ENCODE peak calls at places on chromosomes 6 and 20, in ten cellular contexts. One of them, this sample, is unnamed.
A peak's percentile ranks its signal among the peaks of the same experiment; 100 is the strongest.

GRCh38 chr20:25042531-25043498 is 15.1 kb downstream of the ACSS1 start:
- DNase-seq in ascending aorta: peak; percentile 78
- DNase-seq in MM.1S: no peak
- DNase-seq in CD8-positive, alpha-beta T cell: peak; percentile 33
- DNase-seq in GM23338: no peak
- DNase-seq in heart right ventricle: peak; percentile 70
- DNase-seq in iPS DF 6.9: no peak
- DNase-seq in transverse colon: peak; percentile 45
- DNase-seq in CD8-positive, alpha-beta memory T cell: peak; percentile 70
- DNase-seq in SJSA1: no peak
- DNase-seq in this sample: peak; percentile 92

GRCh38 chr6:39370021-39370420 is 47.5 kb upstream of the KCNK16 start:
- DNase-seq in ascending aorta: no peak
- DNase-seq in MM.1S: no peak
- DNase-seq in CD8-positive, alpha-beta T cell: no peak
- DNase-seq in GM23338: no peak
- DNase-seq in heart right ventricle: no peak
- DNase-seq in iPS DF 6.9: no peak
- DNase-seq in transverse colon: no peak
- DNase-seq in CD8-positive, alpha-beta memory T cell: no peak
- DNase-seq in SJSA1: no peak
- DNase-seq in this sample: no peak

GRCh38 chr20:2914160-2914559 is 40.9 kb downstream of the PTPRA start:
- DNase-seq in ascending aorta: no peak
- DNase-seq in MM.1S: no peak
- DNase-seq in CD8-positive, alpha-beta T cell: no peak
- DNase-seq in GM23338: no peak
- DNase-seq in heart right ventricle: no peak
- DNase-seq in iPS DF 6.9: no peak
- DNase-seq in transverse colon: no peak
- DNase-seq in CD8-positive, alpha-beta memory T cell: no peak
- DNase-seq in SJSA1: no peak
- DNase-seq in this sample: no peak

GRCh38 chr6:126661646-126662045 is 321.7 kb downstream of the CENPW start:
- DNase-seq in ascending aorta: no peak
- DNase-seq in MM.1S: no peak
- DNase-seq in CD8-positive, alpha-beta T cell: no peak
- DNase-seq in GM23338: no peak
- DNase-seq in heart right ventricle: no peak
- DNase-seq in iPS DF 6.9: no peak
- DNase-seq in transverse colon: no peak
- DNase-seq in CD8-positive, alpha-beta memory T cell: no peak
- DNase-seq in SJSA1: no peak
- DNase-seq in this sample: no peak

GRCh38 chr20:63310265-63310971 is 17.4 kb downstream of the COL20A1 start:
- DNase-seq in ascending aorta: no peak
- DNase-seq in MM.1S: no peak
- DNase-seq in CD8-positive, alpha-beta T cell: no peak
- DNase-seq in GM23338: no peak
- DNase-seq in heart right ventricle: no peak
- DNase-seq in iPS DF 6.9: no peak
- DNase-seq in transverse colon: no peak
- DNase-seq in CD8-positive, alpha-beta memory T cell: no peak
- DNase-seq in SJSA1: no peak
- DNase-seq in this sample: no peak

GRCh38 chr20:9617940-9618339 is 103.5 kb downstream of the LAMP5 start:
- DNase-seq in ascending aorta: no peak
- DNase-seq in MM.1S: peak; percentile 77
- DNase-seq in CD8-positive, alpha-beta T cell: no peak
- DNase-seq in GM23338: peak; percentile 70
- DNase-seq in heart right ventricle: no peak
- DNase-seq in iPS DF 6.9: no peak
- DNase-seq in transverse colon: no peak
- DNase-seq in CD8-positive, alpha-beta memory T cell: no peak
- DNase-seq in SJSA1: no peak
- DNase-seq in this sample: no peak

GRCh38 chr6:146028250-146028789 is 542 bp upstream of the GRM1 start:
- DNase-seq in ascending aorta: no peak
- DNase-seq in MM.1S: peak; percentile 20
- DNase-seq in CD8-positive, alpha-beta T cell: peak; percentile 5
- DNase-seq in GM23338: peak; percentile 82
- DNase-seq in heart right ventricle: peak; percentile 70
- DNase-seq in iPS DF 6.9: no peak
- DNase-seq in transverse colon: peak; percentile 32
- DNase-seq in CD8-positive, alpha-beta memory T cell: peak; percentile 15
- DNase-seq in SJSA1: peak; percentile 55
- DNase-seq in this sample: peak; percentile 8

GRCh38 chr6:33147807-33148666 is 44.2 kb downstream of the COL11A2 start:
- DNase-seq in ascending aorta: no peak
- DNase-seq in MM.1S: no peak
- DNase-seq in CD8-positive, alpha-beta T cell: no peak
- DNase-seq in GM23338: peak; percentile 77
- DNase-seq in heart right ventricle: no peak
- DNase-seq in iPS DF 6.9: no peak
- DNase-seq in transverse colon: no peak
- DNase-seq in CD8-positive, alpha-beta memory T cell: peak; percentile 12
- DNase-seq in SJSA1: no peak
- DNase-seq in this sample: no peak

GRCh38 chr20:17525650-17526049 is 5.5 kb downstream of the BFSP1 start:
- DNase-seq in ascending aorta: no peak
- DNase-seq in MM.1S: peak; percentile 47
- DNase-seq in CD8-positive, alpha-beta T cell: no peak
- DNase-seq in GM23338: peak; percentile 79
- DNase-seq in heart right ventricle: no peak
- DNase-seq in iPS DF 6.9: no peak
- DNase-seq in transverse colon: no peak
- DNase-seq in CD8-positive, alpha-beta memory T cell: no peak
- DNase-seq in SJSA1: no peak
- DNase-seq in this sample: no peak

GRCh38 chr6:168194732-168195565 is 115.9 kb upstream of the FRMD1 start:
- DNase-seq in ascending aorta: peak; percentile 38
- DNase-seq in MM.1S: no peak
- DNase-seq in CD8-positive, alpha-beta T cell: no peak
- DNase-seq in GM23338: no peak
- DNase-seq in heart right ventricle: no peak
- DNase-seq in iPS DF 6.9: no peak
- DNase-seq in transverse colon: no peak
- DNase-seq in CD8-positive, alpha-beta memory T cell: no peak
- DNase-seq in SJSA1: peak; percentile 38
- DNase-seq in this sample: no peak

GRCh38 chr20:46348972-46349741 is 40.9 kb upstream of the CDH22 start:
- DNase-seq in ascending aorta: peak; percentile 72
- DNase-seq in MM.1S: no peak
- DNase-seq in CD8-positive, alpha-beta T cell: peak; percentile 25
- DNase-seq in GM23338: peak; percentile 87
- DNase-seq in heart right ventricle: peak; percentile 64
- DNase-seq in iPS DF 6.9: peak; percentile 58
- DNase-seq in transverse colon: peak; percentile 43
- DNase-seq in CD8-positive, alpha-beta memory T cell: peak; percentile 37
- DNase-seq in SJSA1: no peak
- DNase-seq in this sample: peak; percentile 58
- H3K4me1 ChIP-seq in ascending aorta: no peaks in the 10 kb centered on the region
- H3K4me1 ChIP-seq in MM.1S: peaks cover 11% of the 10 kb centered on the region
- H3K4me1 ChIP-seq in CD8-positive, alpha-beta T cell: no peaks in the 10 kb centered on the region
- H3K4me1 ChIP-seq in GM23338: peaks cover 17% of the 10 kb centered on the region
- H3K4me1 ChIP-seq in heart right ventricle: no peaks in the 10 kb centered on the region
- H3K4me1 ChIP-seq in iPS DF 6.9: peaks cover 9% of the 10 kb centered on the region
- H3K4me1 ChIP-seq in transverse colon: no peaks in the 10 kb centered on the region
- H3K4me1 ChIP-seq in CD8-positive, alpha-beta memory T cell: peaks cover under 1% of the 10 kb centered on the region
- H3K4me1 ChIP-seq in SJSA1: peaks cover 16% of the 10 kb centered on the region
- H3K4me1 ChIP-seq in this sample: no peaks in the 10 kb centered on the region

GRCh38 chr6:15491986-15492269 is 170.9 kb downstream of the DTNBP1 start:
- DNase-seq in ascending aorta: no peak
- DNase-seq in MM.1S: no peak
- DNase-seq in CD8-positive, alpha-beta T cell: no peak
- DNase-seq in GM23338: no peak
- DNase-seq in heart right ventricle: no peak
- DNase-seq in iPS DF 6.9: no peak
- DNase-seq in transverse colon: no peak
- DNase-seq in CD8-positive, alpha-beta memory T cell: no peak
- DNase-seq in SJSA1: no peak
- DNase-seq in this sample: no peak
- H3K36me3 ChIP-seq in ascending aorta: peaks cover 25% of the 10 kb centered on the region
- H3K36me3 ChIP-seq in MM.1S: no peaks in the 10 kb centered on the region
- H3K36me3 ChIP-seq in CD8-positive, alpha-beta T cell: peaks cover 10% of the 10 kb centered on the region
- H3K36me3 ChIP-seq in GM23338: peaks cover 39% of the 10 kb centered on the region
- H3K36me3 ChIP-seq in heart right ventricle: peaks cover 4% of the 10 kb centered on the region
- H3K36me3 ChIP-seq in iPS DF 6.9: peaks cover 39% of the 10 kb centered on the region
- H3K36me3 ChIP-seq in transverse colon: peaks cover 18% of the 10 kb centered on the region
- H3K36me3 ChIP-seq in CD8-positive, alpha-beta memory T cell: peaks cover 25% of the 10 kb centered on the region
- H3K36me3 ChIP-seq in SJSA1: peaks cover 9% of the 10 kb centered on the region
- H3K36me3 ChIP-seq in this sample: peaks cover 59% of the 10 kb centered on the region

GRCh38 chr6:83071023-83071422 is 3.6 kb downstream of the DOP1A start:
- DNase-seq in ascending aorta: no peak
- DNase-seq in MM.1S: peak; percentile 63
- DNase-seq in CD8-positive, alpha-beta T cell: no peak
- DNase-seq in GM23338: peak; percentile 17
- DNase-seq in heart right ventricle: no peak
- DNase-seq in iPS DF 6.9: no peak
- DNase-seq in transverse colon: no peak
- DNase-seq in CD8-positive, alpha-beta memory T cell: no peak
- DNase-seq in SJSA1: no peak
- DNase-seq in this sample: no peak

GRCh38 chr6:83068628-83069027 is 1.2 kb downstream of the DOP1A start:
- DNase-seq in ascending aorta: no peak
- DNase-seq in MM.1S: no peak
- DNase-seq in CD8-positive, alpha-beta T cell: no peak
- DNase-seq in GM23338: no peak
- DNase-seq in heart right ventricle: no peak
- DNase-seq in iPS DF 6.9: no peak
- DNase-seq in transverse colon: no peak
- DNase-seq in CD8-positive, alpha-beta memory T cell: no peak
- DNase-seq in SJSA1: no peak
- DNase-seq in this sample: no peak

GRCh38 chr6:83065511-83066192 is at the start of gene UBE3D:
- DNase-seq in ascending aorta: peak; percentile 93
- DNase-seq in MM.1S: peak; percentile 87
- DNase-seq in CD8-positive, alpha-beta T cell: peak; percentile 90
- DNase-seq in GM23338: peak; percentile 89
- DNase-seq in heart right ventricle: peak; percentile 92
- DNase-seq in iPS DF 6.9: peak; percentile 61
- DNase-seq in transverse colon: peak; percentile 92
- DNase-seq in CD8-positive, alpha-beta memory T cell: peak; percentile 88
- DNase-seq in SJSA1: peak; percentile 87
- DNase-seq in this sample: peak; percentile 88

GRCh38 chr6:83069633-83070032 is 2.2 kb downstream of the DOP1A start:
- DNase-seq in ascending aorta: no peak
- DNase-seq in MM.1S: no peak
- DNase-seq in CD8-positive, alpha-beta T cell: no peak
- DNase-seq in GM23338: no peak
- DNase-seq in heart right ventricle: no peak
- DNase-seq in iPS DF 6.9: no peak
- DNase-seq in transverse colon: no peak
- DNase-seq in CD8-positive, alpha-beta memory T cell: no peak
- DNase-seq in SJSA1: no peak
- DNase-seq in this sample: no peak

DNA sequence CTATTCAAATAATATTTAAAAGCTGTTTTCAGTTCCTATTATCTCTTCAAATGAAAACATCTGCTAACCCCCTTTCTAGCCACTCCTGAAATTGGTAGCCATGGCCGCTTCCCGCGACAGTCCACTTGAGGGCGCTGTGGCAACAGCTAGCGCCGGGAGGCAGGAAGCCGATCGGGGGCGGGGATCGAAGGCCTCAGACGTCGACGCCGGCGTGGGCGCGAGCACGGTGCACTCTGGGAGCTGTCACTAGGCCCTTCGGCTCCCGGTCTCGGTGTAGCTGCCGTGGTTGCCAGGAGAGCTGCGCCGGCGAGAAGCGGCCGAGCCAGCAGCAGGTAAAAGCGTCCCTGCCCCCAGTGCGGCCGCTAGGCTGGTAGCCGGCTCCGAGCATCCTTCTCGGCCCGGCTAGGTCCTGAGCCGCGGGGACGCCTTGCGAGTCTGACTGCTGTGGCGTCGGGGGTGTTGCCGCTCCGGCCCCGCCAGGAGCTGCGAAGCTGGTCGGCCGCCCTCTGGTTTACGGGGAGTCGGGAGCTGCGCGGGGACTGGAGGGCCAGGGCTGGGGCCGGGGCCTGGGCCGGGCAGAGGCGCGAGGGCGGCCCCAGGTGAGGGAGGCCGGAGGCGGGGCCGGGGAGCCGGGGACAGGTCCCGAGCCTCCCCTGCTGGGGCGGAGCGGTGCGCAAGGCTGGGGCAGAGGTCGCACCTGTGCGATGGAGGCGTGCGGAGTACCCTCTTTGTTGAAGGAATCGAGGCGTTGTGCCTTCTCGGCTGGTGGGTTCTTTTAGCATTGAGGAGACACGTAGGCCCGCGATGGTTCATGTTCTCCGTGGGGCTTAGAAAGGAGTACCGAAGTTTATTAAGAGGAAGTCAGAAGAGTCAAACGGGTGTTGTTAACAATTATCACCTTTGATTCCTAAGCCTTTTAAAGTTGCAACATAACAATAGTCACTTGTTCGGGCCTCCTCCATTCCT is at the start of gene DOP1A:
- DNase-seq in ascending aorta: peak; percentile 97
- DNase-seq in MM.1S: peak; percentile 94
- DNase-seq in CD8-positive, alpha-beta T cell: peak; percentile 96
- DNase-seq in GM23338: peak; percentile 98
- DNase-seq in heart right ventricle: peak; percentile 96
- DNase-seq in iPS DF 6.9: peak; percentile 81
- DNase-seq in transverse colon: peak; percentile 97
- DNase-seq in CD8-positive, alpha-beta memory T cell: peak; percentile 93
- DNase-seq in SJSA1: peak; percentile 93
- DNase-seq in this sample: peak; percentile 95
- H3K4me1 ChIP-seq in ascending aorta: no peaks in the 10 kb centered on the region
- H3K4me1 ChIP-seq in MM.1S: peaks cover 33% of the 10 kb centered on the region
- H3K4me1 ChIP-seq in CD8-positive, alpha-beta T cell: peaks cover 23% of the 10 kb centered on the region
- H3K4me1 ChIP-seq in GM23338: peaks cover 35% of the 10 kb centered on the region
- H3K4me1 ChIP-seq in heart right ventricle: peaks cover 27% of the 10 kb centered on the region
- H3K4me1 ChIP-seq in iPS DF 6.9: no peaks in the 10 kb centered on the region
- H3K4me1 ChIP-seq in transverse colon: peaks cover 38% of the 10 kb centered on the region
- H3K4me1 ChIP-seq in CD8-positive, alpha-beta memory T cell: peaks cover 21% of the 10 kb centered on the region
- H3K4me1 ChIP-seq in SJSA1: peaks cover 7% of the 10 kb centered on the region
- H3K4me1 ChIP-seq in this sample: peaks cover 60% of the 10 kb centered on the region

DNA sequence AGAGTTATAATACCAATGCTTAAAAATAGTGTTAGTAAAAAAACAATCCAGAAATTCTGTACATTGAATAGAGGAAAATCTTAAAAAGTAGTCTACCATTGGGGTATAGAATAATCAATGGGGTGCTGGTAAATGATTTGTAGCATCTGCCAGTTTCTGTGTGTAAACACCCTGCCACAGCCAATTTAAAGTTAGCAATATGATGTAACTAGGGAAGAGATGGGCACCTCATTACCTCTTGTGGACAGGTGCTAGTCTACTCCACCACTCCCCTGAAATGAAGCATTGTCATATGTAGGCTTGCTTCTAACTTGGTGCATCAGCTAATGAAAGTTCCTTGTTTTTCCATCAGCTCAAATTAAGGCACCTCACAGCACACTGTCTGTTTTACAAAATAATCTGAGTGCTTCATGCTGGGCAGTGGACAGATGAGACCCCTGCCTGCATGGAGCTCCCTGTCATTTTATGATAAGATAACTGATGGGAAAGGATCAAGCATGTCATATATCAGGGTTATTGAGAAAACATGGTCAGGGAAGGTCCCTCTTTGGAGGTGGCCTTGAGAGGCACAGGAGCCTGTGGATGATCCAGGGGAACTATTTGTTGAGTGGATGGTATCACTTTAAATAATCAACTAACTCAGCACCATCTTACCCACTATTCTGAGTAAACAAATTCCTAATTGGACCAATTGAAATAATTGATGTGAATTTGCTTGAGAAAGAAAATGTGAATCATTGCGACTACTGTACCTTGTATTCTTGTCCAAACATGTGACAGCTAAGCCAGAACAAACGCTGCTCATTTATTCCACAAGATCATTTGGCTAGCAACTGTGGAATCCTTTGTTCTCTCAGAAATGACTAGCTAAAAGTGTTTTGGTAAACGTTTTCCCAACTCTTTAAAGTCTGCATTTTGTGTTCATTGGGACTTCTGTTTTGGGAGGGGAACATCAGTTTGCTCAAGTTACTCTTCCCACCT is 45.9 kb upstream of the CSE1L start:
- DNase-seq in ascending aorta: no peak
- DNase-seq in MM.1S: no peak
- DNase-seq in CD8-positive, alpha-beta T cell: no peak
- DNase-seq in GM23338: no peak
- DNase-seq in heart right ventricle: no peak
- DNase-seq in iPS DF 6.9: no peak
- DNase-seq in transverse colon: no peak
- DNase-seq in CD8-positive, alpha-beta memory T cell: no peak
- DNase-seq in SJSA1: no peak
- DNase-seq in this sample: no peak
- H3K36me3 ChIP-seq in ascending aorta: peaks cover 70% of the 10 kb centered on the region
- H3K36me3 ChIP-seq in MM.1S: peaks cover 5% of the 10 kb centered on the region
- H3K36me3 ChIP-seq in CD8-positive, alpha-beta T cell: peaks cover 29% of the 10 kb centered on the region
- H3K36me3 ChIP-seq in GM23338: peaks cover 27% of the 10 kb centered on the region
- H3K36me3 ChIP-seq in heart right ventricle: no peaks in the 10 kb centered on the region
- H3K36me3 ChIP-seq in iPS DF 6.9: peaks cover 9% of the 10 kb centered on the region
- H3K36me3 ChIP-seq in transverse colon: peaks cover 57% of the 10 kb centered on the region
- H3K36me3 ChIP-seq in CD8-positive, alpha-beta memory T cell: peaks cover 10% of the 10 kb centered on the region
- H3K36me3 ChIP-seq in SJSA1: peaks cover 55% of the 10 kb centered on the region
- H3K36me3 ChIP-seq in this sample: peaks cover 70% of the 10 kb centered on the region